ENCODE peak calls at places on chromosomes 1 and 21, in four cellular contexts. V, K, R and Q are unnamed samples.

GRCh38 chr1:33088119-33088906 is 7.4 kb downstream of the AZIN2 start:
- DNase-seq in R (no peak), V (peak; percentile 7), K (no peak), Q (no peak)

GRCh38 chr1:92543131-92544055 is 56.7 kb upstream of the GFI1 start:
- DNase-seq in R (no peak), K (no peak), V (no peak), Q (no peak)

GRCh38 chr1:215076312-215076711 is 6.2 kb upstream of the KCNK2 start:
- DNase-seq in R (no peak), V (no peak), K (peak; percentile 34), Q (no peak)

GRCh38 chr21:44551290-44552015 is at the start of gene KRTAP10-2:
- DNase-seq in R (peak; percentile 45), V (no peak), K (no peak), Q (no peak)

GRCh38 chr1:240598602-240599001 is 13.4 kb downstream of the GREM2 start:
- DNase-seq in K (no peak), V (no peak), R (no peak), Q (no peak)

GRCh38 chr1:162056043-162056442 is 13.4 kb upstream of the NOS1AP start:
- DNase-seq in R (peak; percentile 87), K (peak; percentile 70), V (peak; percentile 17), Q (peak; percentile 70)

GRCh38 chr21:37673801-37674575 is 242.3 kb downstream of the KCNJ6 start:
- DNase-seq in R (no peak), K (no peak), V (no peak), Q (no peak)

GRCh38 chr1:67211589-67212563 is 45.6 kb downstream of the IL23R start:
- DNase-seq in V (no peak), R (no peak), K (peak; percentile 13), Q (no peak)

GRCh38 chr1:71843023-71843422 is 439.3 kb downstream of the NEGR1 start:
- DNase-seq in R (no peak), K (no peak), V (no peak), Q (no peak)

GRCh38 chr1:46643368-46643775 is 24.8 kb downstream of the ATPAF1 start:
- DNase-seq in V (no peak), K (peak; percentile 58), R (no peak), Q (no peak)

GRCh38 chr1:174880171-174880570 is 119.6 kb upstream of the CACYBP start:
- DNase-seq in V (no peak), R (no peak), K (no peak), Q (no peak)

GRCh38 chr21:33844890-33845205 is 70.8 kb downstream of the ATP5PO start:
- DNase-seq in R (no peak), K (no peak), V (no peak), Q (no peak)

GRCh38 chr1:99662581-99663208 is 16.8 kb downstream of the PALMD start:
- DNase-seq in K (no peak), R (no peak), V (no peak), Q (no peak)

GRCh38 chr1:48198970-48199369 is 23.5 kb upstream of the SLC5A9 start:
- DNase-seq in R (no peak), K (no peak), V (no peak), Q (no peak)

GRCh38 chr1:231093158-231093922 is 53.3 kb upstream of the FAM89A start:
- DNase-seq in V (no peak), R (no peak), K (no peak), Q (no peak)

GRCh38 chr1:167548059-167548932 is 5.3 kb downstream of the CREG1 start:
- DNase-seq in K (no peak), R (no peak), V (no peak), Q (peak; percentile 87)

GRCh38 chr1:19087737-19088594 is 122.1 kb downstream of the UBR4 start:
- DNase-seq in K (no peak), R (no peak), V (peak; percentile 19), Q (no peak)

GRCh38 chr1:19087017-19087736 is 122.9 kb downstream of the UBR4 start:
- DNase-seq in R (no peak), K (peak; percentile 54), V (no peak), Q (no peak)

GRCh38 chr1:19089524-19089923 is 120.5 kb downstream of the UBR4 start:
- DNase-seq in V (no peak), K (no peak), R (no peak), Q (no peak)

GRCh38 chr1:19086176-19086875 is 123.7 kb downstream of the UBR4 start:
- DNase-seq in V (no peak), R (no peak), K (no peak), Q (no peak)

DNA sequence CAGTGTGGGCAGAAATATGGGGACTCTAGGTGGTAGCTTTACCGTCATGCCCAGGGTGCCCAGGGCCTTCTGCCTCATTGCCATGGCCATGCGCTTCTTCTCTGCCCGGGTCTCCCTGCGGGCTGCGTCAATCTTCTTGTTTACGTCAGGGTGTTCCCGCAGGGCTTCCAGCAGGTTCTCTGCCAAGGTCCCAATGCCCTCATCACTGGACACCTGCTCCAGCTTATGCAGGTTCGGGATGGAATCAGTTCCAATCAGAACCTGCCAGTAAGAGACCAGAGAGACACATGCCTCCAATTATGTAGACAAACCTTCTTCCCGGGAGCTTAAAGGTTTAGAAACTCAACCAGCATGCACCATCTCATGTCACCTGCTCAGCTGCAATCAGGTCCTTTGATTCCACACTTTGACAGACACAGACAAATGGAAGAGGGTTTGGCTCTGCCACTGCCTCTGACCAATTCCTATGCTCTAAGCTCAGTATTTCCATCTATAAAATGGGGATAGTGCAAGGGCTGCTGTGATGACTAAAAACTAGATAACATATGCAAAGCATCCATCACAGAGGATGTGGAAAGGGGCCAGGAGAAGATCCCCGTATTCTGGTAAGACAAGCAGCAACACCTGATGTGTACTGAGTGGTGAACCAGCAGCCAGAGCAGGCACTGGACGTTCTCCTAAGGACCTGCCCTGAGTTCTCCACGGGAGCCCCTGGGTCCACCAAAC is 121.2 kb downstream of the UBR4 start:
- DNase-seq in K (no peak), R (no peak), V (peak; percentile 15), Q (no peak)
- TF ChIP-seq BRCA1 in K (no peak), R (no peak), V (no peak), Q (no peak)

GRCh38 chr1:108049083-108049819 is 84.3 kb upstream of the VAV3 start:
- DNase-seq in K (no peak), V (no peak), R (peak; percentile 55), Q (peak; percentile 36)
- TF ChIP-seq BRCA1 in K (no peak), V (no peak), R (no peak), Q (no peak)

DNA sequence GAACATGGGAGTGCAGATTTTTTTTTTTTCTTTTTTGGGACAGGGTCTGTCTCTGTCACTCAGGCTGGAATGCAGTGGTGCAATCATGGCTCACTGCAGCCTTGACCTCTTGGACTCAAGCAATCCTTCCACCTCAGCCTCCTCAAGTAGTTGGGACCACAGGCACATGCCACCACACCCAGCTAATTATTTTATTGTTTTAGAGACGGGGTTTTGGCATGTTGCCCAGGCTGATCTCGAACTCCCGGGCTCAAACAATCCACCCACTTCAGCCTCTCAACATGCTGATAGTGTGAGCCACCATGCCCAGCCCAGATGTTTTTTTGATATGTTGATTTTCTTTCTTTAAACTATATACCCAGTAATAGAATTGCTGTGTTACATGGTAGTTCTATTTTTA is 57.7 kb downstream of the RGSL1 start:
- DNase-seq in K (no peak), V (no peak), R (no peak), Q (no peak)
- TF ChIP-seq BRCA1 in K (no peak), V (no peak), R (no peak), Q (no peak)

DNA sequence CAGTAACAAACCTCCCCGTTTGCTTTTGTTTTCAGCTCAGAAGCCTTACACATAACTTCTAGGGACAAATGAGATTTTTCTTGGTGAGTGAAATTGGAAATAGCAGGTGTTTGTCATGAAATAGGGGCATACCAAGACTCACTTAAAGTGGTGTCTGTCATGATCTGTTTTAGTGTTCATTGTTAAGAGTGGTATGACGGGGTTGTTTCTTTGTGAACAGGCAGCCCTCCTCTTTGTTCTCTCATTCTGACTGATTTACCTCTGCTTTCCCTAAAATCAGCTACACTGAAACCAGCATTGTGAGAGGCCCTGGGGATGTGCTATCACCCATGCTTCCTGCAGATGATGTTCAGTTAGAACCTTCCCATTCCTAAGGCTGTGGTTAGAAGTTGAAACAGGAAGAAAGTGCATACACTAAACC is 2.5 kb upstream of the ERO1B start:
- DNase-seq in R (no peak), K (no peak), V (peak; percentile 92), Q (no peak)
- TF ChIP-seq BRCA1 in R (no peak), K (no peak), V (no peak), Q (no peak)

DNA sequence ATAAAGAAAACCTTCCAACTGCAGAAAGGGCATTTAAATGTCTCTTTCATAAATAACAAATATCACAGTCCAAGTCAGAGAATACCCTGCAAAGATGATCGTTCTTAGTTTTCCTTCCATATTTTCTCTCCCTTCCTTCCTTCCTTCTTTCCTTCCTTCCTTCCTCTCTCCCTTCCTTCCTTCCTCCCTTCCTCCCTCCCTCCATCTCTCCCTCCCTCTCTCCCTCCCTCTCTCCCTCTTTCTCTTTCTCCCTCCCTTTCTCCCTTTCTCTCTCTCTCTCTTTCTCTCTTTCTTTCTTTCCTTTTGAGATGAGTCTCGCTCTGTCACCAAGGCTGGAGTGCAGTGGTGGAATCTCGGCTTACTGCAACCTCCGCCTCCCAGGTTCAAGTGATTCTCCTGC is 29.0 kb upstream of the SCAF4 start:
- DNase-seq in R (no peak), V (no peak), K (no peak), Q (no peak)
- TF ChIP-seq BRCA1 in R (no peak), V (no peak), K (no peak), Q (no peak)

GRCh38 chr1:116902718-116903390 is 6.9 kb upstream of the PTGFRN start:
- DNase-seq in R (no peak), V (no peak), K (no peak), Q (no peak)
- TF ChIP-seq BRCA1 in R (no peak), V (no peak), K (no peak), Q (no peak)

GRCh38 chr1:228906461-228906860 is 171.2 kb downstream of the RHOU start:
- DNase-seq in V (no peak), R (peak; percentile 33), K (no peak), Q (no peak)

GRCh38 chr1:228914700-228915099 is 179.4 kb downstream of the RHOU start:
- DNase-seq in K (no peak), R (no peak), V (no peak), Q (no peak)

GRCh38 chr1:228913649-228914048 is 178.4 kb downstream of the RHOU start:
- DNase-seq in K (no peak), R (no peak), V (no peak), Q (no peak)

GRCh38 chr1:228905579-228905978 is 170.3 kb downstream of the RHOU start:
- DNase-seq in K (peak; percentile 27), R (no peak), V (no peak), Q (no peak)

GRCh38 chr1:228911225-228911624 is 175.9 kb downstream of the RHOU start:
- DNase-seq in R (peak; percentile 43), K (no peak), V (no peak), Q (no peak)
- TF ChIP-seq BRCA1 in R (no peak), K (no peak), V (no peak), Q (no peak)

GRCh38 chr1:82540006-82540405 is 739.3 kb downstream of the ADGRL2 start:
- DNase-seq in V (no peak), R (no peak), K (no peak), Q (no peak)

GRCh38 chr1:82538876-82539275 is 738.1 kb downstream of the ADGRL2 start:
- DNase-seq in K (no peak), V (no peak), R (no peak), Q (no peak)

GRCh38 chr1:82534996-82535395 is 734.3 kb downstream of the ADGRL2 start:
- DNase-seq in R (no peak), V (no peak), K (no peak), Q (no peak)
- TF ChIP-seq BRCA1 in R (no peak), V (no peak), K (no peak), Q (no peak)